ENCODE peak calls at places on chromosomes 2 and 18, in seven cellular contexts. One of them, this sample, is unnamed.

GRCh38 chr2:147594038-147594437 is 250.8 kb upstream of the ACVR2A start:
- DNase-seq in lower leg skin: no peak
- DNase-seq in heart right ventricle: no peak
- DNase-seq in AG10803: no peak
- DNase-seq in PC-9: no peak
- DNase-seq in epithelial cell of esophagus: no peak
- DNase-seq in AG09309: no peak
- DNase-seq in this sample: no peak

GRCh38 chr2:31831585-31831984 is 179.2 kb downstream of the MEMO1 start:
- DNase-seq in lower leg skin: no peak
- DNase-seq in heart right ventricle: no peak
- DNase-seq in AG10803: no peak
- DNase-seq in PC-9: no peak
- DNase-seq in epithelial cell of esophagus: peak
- DNase-seq in AG09309: no peak
- DNase-seq in this sample: no peak

GRCh38 chr18:10490401-10491289 is 35.2 kb upstream of the NAPG start:
- DNase-seq in lower leg skin: no peak
- DNase-seq in heart right ventricle: peak
- DNase-seq in AG10803: no peak
- DNase-seq in PC-9: no peak
- DNase-seq in epithelial cell of esophagus: no peak
- DNase-seq in AG09309: no peak
- DNase-seq in this sample: no peak

GRCh38 chr18:9101730-9102390 is 639 bp upstream of the NDUFV2 start:
- DNase-seq in lower leg skin: no peak
- DNase-seq in heart right ventricle: peak
- DNase-seq in AG10803: peak
- DNase-seq in PC-9: peak
- DNase-seq in epithelial cell of esophagus: peak
- DNase-seq in AG09309: peak
- DNase-seq in this sample: no peak

GRCh38 chr2:46847185-46847710 is 68.4 kb downstream of the MCFD2 start:
- DNase-seq in lower leg skin: peak
- DNase-seq in heart right ventricle: peak
- DNase-seq in AG10803: peak
- DNase-seq in PC-9: peak
- DNase-seq in epithelial cell of esophagus: peak
- DNase-seq in AG09309: peak
- DNase-seq in this sample: no peak

GRCh38 chr2:59425292-59425691 is 1128.2 kb downstream of the BCL11A start:
- DNase-seq in lower leg skin: no peak
- DNase-seq in heart right ventricle: no peak
- DNase-seq in AG10803: no peak
- DNase-seq in PC-9: no peak
- DNase-seq in epithelial cell of esophagus: peak
- DNase-seq in AG09309: no peak
- DNase-seq in this sample: no peak

GRCh38 chr2:233026211-233026813 is 6.2 kb upstream of the NEU2 start:
- DNase-seq in lower leg skin: no peak
- DNase-seq in heart right ventricle: no peak
- DNase-seq in AG10803: peak
- DNase-seq in PC-9: peak
- DNase-seq in epithelial cell of esophagus: peak
- DNase-seq in AG09309: peak
- DNase-seq in this sample: no peak

GRCh38 chr2:37721219-37721600 is 49.8 kb upstream of the CDC42EP3 start:
- DNase-seq in lower leg skin: no peak
- DNase-seq in heart right ventricle: no peak
- DNase-seq in AG10803: peak
- DNase-seq in PC-9: no peak
- DNase-seq in epithelial cell of esophagus: no peak
- DNase-seq in AG09309: no peak
- DNase-seq in this sample: no peak

GRCh38 chr2:108034843-108035242 is 48.5 kb downstream of the SLC5A7 start:
- DNase-seq in lower leg skin: no peak
- DNase-seq in heart right ventricle: no peak
- DNase-seq in AG10803: no peak
- DNase-seq in PC-9: no peak
- DNase-seq in epithelial cell of esophagus: no peak
- DNase-seq in AG09309: no peak
- DNase-seq in this sample: no peak

GRCh38 chr18:72820571-72820970 is 47.2 kb downstream of the NETO1 start:
- DNase-seq in lower leg skin: no peak
- DNase-seq in heart right ventricle: no peak
- DNase-seq in AG10803: no peak
- DNase-seq in PC-9: no peak
- DNase-seq in epithelial cell of esophagus: peak
- DNase-seq in AG09309: no peak
- DNase-seq in this sample: no peak

GRCh38 chr2:238872628-238873400 is 24.9 kb downstream of the TWIST2 start:
- DNase-seq in lower leg skin: peak
- DNase-seq in heart right ventricle: no peak
- DNase-seq in AG10803: no peak
- DNase-seq in PC-9: no peak
- DNase-seq in epithelial cell of esophagus: no peak
- DNase-seq in AG09309: no peak
- DNase-seq in this sample: no peak

GRCh38 chr2:60551241-60552095 is 2.0 kb downstream of the BCL11A start:
- DNase-seq in lower leg skin: no peak
- DNase-seq in heart right ventricle: no peak
- DNase-seq in AG10803: peak
- DNase-seq in PC-9: no peak
- DNase-seq in epithelial cell of esophagus: peak
- DNase-seq in AG09309: no peak
- DNase-seq in this sample: no peak

GRCh38 chr18:55781481-55781957 is 193.5 kb upstream of the TCF4 start:
- DNase-seq in lower leg skin: no peak
- DNase-seq in heart right ventricle: peak
- DNase-seq in AG10803: peak
- DNase-seq in PC-9: peak
- DNase-seq in epithelial cell of esophagus: peak
- DNase-seq in AG09309: no peak
- DNase-seq in this sample: no peak

GRCh38 chr2:213609570-213610170 is 325.4 kb downstream of the SPAG16 start:
- DNase-seq in lower leg skin: no peak
- DNase-seq in heart right ventricle: no peak
- DNase-seq in AG10803: no peak
- DNase-seq in PC-9: no peak
- DNase-seq in epithelial cell of esophagus: no peak
- DNase-seq in AG09309: no peak
- DNase-seq in this sample: no peak

GRCh38 chr2:217835931-217836881 is 166.6 kb downstream of the TNS1 start:
- DNase-seq in lower leg skin: peak
- DNase-seq in heart right ventricle: peak
- DNase-seq in AG10803: peak
- DNase-seq in PC-9: no peak
- DNase-seq in epithelial cell of esophagus: peak
- DNase-seq in AG09309: peak
- DNase-seq in this sample: no peak

GRCh38 chr2:162521871-162522655 is 178.1 kb downstream of the GCA start:
- DNase-seq in lower leg skin: no peak
- DNase-seq in heart right ventricle: no peak
- DNase-seq in AG10803: no peak
- DNase-seq in PC-9: no peak
- DNase-seq in epithelial cell of esophagus: no peak
- DNase-seq in AG09309: no peak
- DNase-seq in this sample: no peak

GRCh38 chr2:233261819-233262555 is 10.5 kb downstream of the ATG16L1 start:
- DNase-seq in lower leg skin: no peak
- DNase-seq in heart right ventricle: no peak
- DNase-seq in AG10803: no peak
- DNase-seq in PC-9: no peak
- DNase-seq in epithelial cell of esophagus: no peak
- DNase-seq in AG09309: no peak
- DNase-seq in this sample: no peak

GRCh38 chr2:1632006-1632348 is 112.3 kb downstream of the PXDN start:
- DNase-seq in lower leg skin: peak
- DNase-seq in heart right ventricle: no peak
- DNase-seq in AG10803: no peak
- DNase-seq in PC-9: peak
- DNase-seq in epithelial cell of esophagus: peak
- DNase-seq in AG09309: no peak
- DNase-seq in this sample: no peak

GRCh38 chr18:55509631-55510372 is 78.2 kb downstream of the TCF4 start:
- DNase-seq in lower leg skin: no peak
- DNase-seq in heart right ventricle: peak
- DNase-seq in AG10803: peak
- DNase-seq in PC-9: no peak
- DNase-seq in epithelial cell of esophagus: peak
- DNase-seq in AG09309: peak
- DNase-seq in this sample: no peak

GRCh38 chr2:135913726-135914365 is 37.6 kb upstream of the MCM6 start:
- DNase-seq in lower leg skin: no peak
- DNase-seq in heart right ventricle: peak
- DNase-seq in AG10803: peak
- DNase-seq in PC-9: no peak
- DNase-seq in epithelial cell of esophagus: peak
- DNase-seq in AG09309: no peak
- DNase-seq in this sample: no peak

GRCh38 chr18:46156838-46157237 is 52.7 kb downstream of the HAUS1 start:
- DNase-seq in lower leg skin: no peak
- DNase-seq in heart right ventricle: no peak
- DNase-seq in AG10803: no peak
- DNase-seq in PC-9: no peak
- DNase-seq in epithelial cell of esophagus: no peak
- DNase-seq in AG09309: no peak
- DNase-seq in this sample: no peak

DNA sequence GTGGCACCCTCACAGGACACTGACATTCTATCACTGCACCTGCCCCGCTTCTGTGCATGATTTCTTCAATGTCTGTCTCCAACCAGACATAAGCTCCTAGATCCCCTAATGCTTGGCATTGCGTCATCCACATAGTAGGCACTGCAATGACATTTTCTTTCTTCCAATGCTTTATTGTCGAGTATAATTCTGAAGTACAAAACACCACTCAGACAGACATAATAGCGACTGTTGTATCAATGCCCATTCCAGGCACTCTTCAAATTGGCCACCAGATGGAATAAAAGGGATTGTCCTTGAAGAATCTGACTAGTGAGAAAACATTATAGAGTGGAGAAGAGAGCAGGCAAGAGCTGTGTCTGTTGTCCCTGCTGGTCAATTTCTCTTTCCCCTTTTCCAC is 89.0 kb downstream of the LPIN1 start:
- DNase-seq in lower leg skin: no peak
- DNase-seq in heart right ventricle: no peak
- DNase-seq in AG10803: no peak
- DNase-seq in PC-9: no peak
- DNase-seq in epithelial cell of esophagus: no peak
- DNase-seq in AG09309: no peak
- DNase-seq in this sample: no peak
- TF ChIP-seq CTCF in lower leg skin: no peak
- TF ChIP-seq CTCF in heart right ventricle: peak
- TF ChIP-seq CTCF in AG10803: no peak
- TF ChIP-seq CTCF in PC-9: peak
- TF ChIP-seq CTCF in epithelial cell of esophagus: peak
- TF ChIP-seq CTCF in AG09309: peak
- TF ChIP-seq CTCF in this sample: no peak

GRCh38 chr2:78351208-78351607 is 674.3 kb upstream of the REG3G start:
- DNase-seq in lower leg skin: no peak
- DNase-seq in heart right ventricle: no peak
- DNase-seq in AG10803: no peak
- DNase-seq in PC-9: no peak
- DNase-seq in epithelial cell of esophagus: peak
- DNase-seq in AG09309: no peak
- DNase-seq in this sample: no peak
- TF ChIP-seq CTCF in lower leg skin: no peak
- TF ChIP-seq CTCF in heart right ventricle: peak
- TF ChIP-seq CTCF in AG10803: no peak
- TF ChIP-seq CTCF in PC-9: peak
- TF ChIP-seq CTCF in epithelial cell of esophagus: no peak
- TF ChIP-seq CTCF in AG09309: no peak
- TF ChIP-seq CTCF in this sample: no peak

GRCh38 chr18:48581206-48581605 is 42.4 kb downstream of the CTIF start:
- DNase-seq in lower leg skin: no peak
- DNase-seq in heart right ventricle: no peak
- DNase-seq in AG10803: peak
- DNase-seq in PC-9: no peak
- DNase-seq in epithelial cell of esophagus: no peak
- DNase-seq in AG09309: no peak
- DNase-seq in this sample: no peak

GRCh38 chr18:48583568-48583967 is 44.7 kb downstream of the CTIF start:
- DNase-seq in lower leg skin: no peak
- DNase-seq in heart right ventricle: no peak
- DNase-seq in AG10803: peak
- DNase-seq in PC-9: no peak
- DNase-seq in epithelial cell of esophagus: no peak
- DNase-seq in AG09309: no peak
- DNase-seq in this sample: no peak

GRCh38 chr18:48580782-48581181 is 42.0 kb downstream of the CTIF start:
- DNase-seq in lower leg skin: peak
- DNase-seq in heart right ventricle: no peak
- DNase-seq in AG10803: peak
- DNase-seq in PC-9: no peak
- DNase-seq in epithelial cell of esophagus: no peak
- DNase-seq in AG09309: no peak
- DNase-seq in this sample: no peak

GRCh38 chr18:48581941-48582340 is 43.1 kb downstream of the CTIF start:
- DNase-seq in lower leg skin: no peak
- DNase-seq in heart right ventricle: no peak
- DNase-seq in AG10803: no peak
- DNase-seq in PC-9: no peak
- DNase-seq in epithelial cell of esophagus: no peak
- DNase-seq in AG09309: no peak
- DNase-seq in this sample: no peak

GRCh38 chr18:48582946-48583345 is 44.1 kb downstream of the CTIF start:
- DNase-seq in lower leg skin: no peak
- DNase-seq in heart right ventricle: no peak
- DNase-seq in AG10803: no peak
- DNase-seq in PC-9: no peak
- DNase-seq in epithelial cell of esophagus: no peak
- DNase-seq in AG09309: no peak
- DNase-seq in this sample: no peak
- TF ChIP-seq CTCF in lower leg skin: no peak
- TF ChIP-seq CTCF in heart right ventricle: no peak
- TF ChIP-seq CTCF in AG10803: no peak
- TF ChIP-seq CTCF in PC-9: no peak
- TF ChIP-seq CTCF in epithelial cell of esophagus: no peak
- TF ChIP-seq CTCF in AG09309: no peak
- TF ChIP-seq CTCF in this sample: no peak

DNA sequence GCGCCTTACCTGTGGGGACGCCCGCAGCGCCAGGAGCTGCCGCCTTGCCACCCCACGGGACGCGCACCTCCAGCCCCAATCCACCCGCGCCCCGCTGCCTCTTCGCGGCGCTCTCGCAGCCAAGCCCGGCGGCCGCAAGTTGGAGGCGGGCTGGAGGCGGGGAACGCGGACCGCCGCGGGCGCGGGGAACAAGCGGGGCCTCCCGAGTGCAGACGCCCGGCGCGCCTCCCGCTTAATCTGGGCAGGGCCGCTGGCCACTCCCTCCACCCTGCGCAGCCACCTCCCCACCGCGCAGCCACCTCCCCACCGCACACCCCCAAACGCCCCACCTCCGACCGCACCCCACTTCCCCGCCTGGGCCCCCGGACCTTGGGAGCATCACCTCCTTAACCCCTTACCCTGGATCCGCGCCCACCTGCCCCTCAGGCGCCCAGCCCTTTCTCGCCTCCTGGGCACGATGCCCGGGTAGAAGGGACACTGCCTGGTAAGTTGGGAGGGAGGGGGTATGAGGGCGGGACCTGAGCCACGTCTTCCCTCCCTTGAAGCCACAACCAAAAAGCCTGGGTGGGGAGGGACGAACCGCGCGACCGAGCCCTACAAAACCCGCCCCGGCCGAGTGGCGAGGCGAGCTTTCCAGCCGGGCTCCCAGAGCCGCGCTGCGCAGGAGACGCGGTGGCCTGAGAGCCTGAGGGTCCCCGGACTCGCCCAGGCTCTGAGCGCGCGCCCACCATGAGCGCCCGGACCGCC is at the start of the genes COL4A3 and COL4A4:
- DNase-seq in lower leg skin: peak
- DNase-seq in heart right ventricle: peak
- DNase-seq in AG10803: no peak
- DNase-seq in PC-9: no peak
- DNase-seq in epithelial cell of esophagus: peak
- DNase-seq in AG09309: no peak
- DNase-seq in this sample: no peak
- TF ChIP-seq CTCF in lower leg skin: no peak
- TF ChIP-seq CTCF in heart right ventricle: no peak
- TF ChIP-seq CTCF in AG10803: no peak
- TF ChIP-seq CTCF in PC-9: no peak
- TF ChIP-seq CTCF in epithelial cell of esophagus: no peak
- TF ChIP-seq CTCF in AG09309: no peak
- TF ChIP-seq CTCF in this sample: no peak

This sample was measured in natural killer cell.